ENCODE peak calls at places on chromosomes 16 and 17, in seven cellular contexts. N is left lung; S is left ventricle myocardium inferior; R is OCI-LY7; Y is effector memory CD4-positive, alpha-beta T cell; J is Caco-2; E is ovary. A is an unnamed sample. For H3K36me3, the result is how much of the 10 kb centered on the place peaks cover.

GRCh38 chr16:54286330-54287017 is at the start of gene IRX3:
- DNase-seq in N (peak), S (peak), R (no peak), Y (no peak), J (peak), E (peak), A (peak)

GRCh38 chr17:35890774-35891155 is 10.6 kb upstream of the CCL5 start:
- DNase-seq in N (no peak), S (no peak), R (no peak), Y (peak), J (no peak), E (no peak), A (no peak)

GRCh38 chr16:74709477-74709877 is 8.8 kb upstream of the MLKL start:
- DNase-seq in N (peak), S (peak), R (peak), Y (peak), J (peak), E (peak), A (peak)

GRCh38 chr16:77169650-77170236 is 21.2 kb upstream of the MON1B start:
- DNase-seq in N (no peak), S (no peak), R (peak), Y (no peak), J (peak), E (no peak), A (peak)

GRCh38 chr17:69898606-69899005 is 176.4 kb upstream of the KCNJ16 start:
- DNase-seq in N (no peak), S (no peak), R (no peak), Y (no peak), J (no peak), E (no peak), A (no peak)

GRCh38 chr16:11871193-11871592 is 19.9 kb upstream of the RSL1D1 start:
- DNase-seq in N (peak), S (no peak), R (no peak), Y (no peak), J (peak), E (no peak), A (peak)

GRCh38 chr17:48054238-48055185 is 6.4 kb downstream of the NFE2L1 start:
- DNase-seq in N (peak), S (peak), R (no peak), Y (no peak), J (no peak), E (peak), A (no peak)

GRCh38 chr16:10385725-10386516 is at the start of gene ATF7IP2:
- DNase-seq in N (peak), S (peak), R (peak), Y (peak), J (peak), E (peak), A (peak)

DNA sequence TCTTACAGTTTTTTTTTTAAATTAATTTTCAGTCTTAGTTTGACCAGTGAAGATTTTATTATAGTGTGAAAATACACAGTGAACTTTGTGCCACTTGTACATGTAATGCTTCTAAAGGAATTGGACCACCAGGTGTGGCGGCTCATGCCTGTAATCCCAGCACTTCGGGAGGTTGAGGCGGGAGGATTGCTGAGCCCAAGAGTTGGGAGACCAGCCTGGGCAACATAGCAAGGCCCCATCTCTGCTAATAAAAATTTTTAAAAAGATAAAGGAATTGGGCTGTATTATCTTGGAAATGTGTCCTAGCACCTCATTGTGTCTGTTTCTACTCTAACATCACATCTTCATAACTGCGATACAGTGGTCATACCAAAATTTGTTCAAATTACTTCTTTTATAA is 3.8 kb downstream of the IST1 start:
- DNase-seq in N (no peak), S (no peak), R (no peak), Y (no peak), J (no peak), E (no peak), A (no peak)
- H3K4me3 ChIP-seq in N (no peak), S (peak), R (no peak), Y (no peak), J (no peak), E (no peak), A (no peak)

GRCh38 chr16:83473926-83474660 is 333.7 kb upstream of the HSBP1 start:
- DNase-seq in N (no peak), S (no peak), R (no peak), Y (no peak), J (no peak), E (no peak), A (no peak)
- H3K36me3 ChIP-seq in N (under half), S (under half), R (under half), Y (under half), J (under half), E (under half), A (under half)

DNA sequence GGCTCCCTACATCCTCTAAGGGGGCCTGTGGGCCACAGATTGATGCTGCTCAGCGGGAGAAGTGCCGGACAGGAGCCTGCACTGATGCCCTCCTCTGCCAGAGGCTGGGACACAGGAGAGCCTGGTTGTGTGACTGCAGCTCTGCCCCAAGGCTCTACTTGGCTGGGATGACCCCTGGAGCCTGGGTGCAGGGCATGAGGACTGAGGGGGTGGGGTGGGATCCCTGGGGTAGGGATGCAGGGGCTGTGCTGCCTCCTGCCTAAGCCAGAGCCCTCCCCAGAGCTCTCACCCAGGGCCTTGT is 577 bp downstream of the EVPLL start:
- DNase-seq in N (no peak), S (no peak), R (no peak), Y (no peak), J (no peak), E (no peak), A (no peak)
- H3K4me3 ChIP-seq in N (no peak), S (no peak), R (no peak), Y (no peak), J (no peak), E (no peak), A (no peak)

GRCh38 chr17:18245038-18245776 is 13.3 kb downstream of the FLII start:
- DNase-seq in N (no peak), S (no peak), R (no peak), Y (no peak), J (no peak), E (peak), A (no peak)

GRCh38 chr17:18247613-18248001 is 10.9 kb downstream of the FLII start:
- DNase-seq in N (no peak), S (peak), R (no peak), Y (no peak), J (no peak), E (peak), A (no peak)

GRCh38 chr17:18246880-18247612 is 11.5 kb downstream of the FLII start:
- DNase-seq in N (peak), S (peak), R (peak), Y (no peak), J (peak), E (peak), A (peak)

GRCh38 chr17:18248300-18248731 is 10.2 kb downstream of the FLII start:
- DNase-seq in N (no peak), S (peak), R (peak), Y (peak), J (peak), E (peak), A (peak)

GRCh38 chr17:18246109-18246725 is 12.3 kb downstream of the FLII start:
- DNase-seq in N (no peak), S (no peak), R (no peak), Y (no peak), J (no peak), E (no peak), A (no peak)
- H3K36me3 ChIP-seq in N (half or more), S (half or more), R (half or more), Y (half or more), J (under half), E (under half), A (half or more)

GRCh38 chr17:39658760-39659159 is 6.4 kb upstream of the TCAP start:
- DNase-seq in N (no peak), S (no peak), R (no peak), Y (no peak), J (no peak), E (no peak), A (no peak)

GRCh38 chr17:39660011-39660360 is 5.2 kb upstream of the TCAP start:
- DNase-seq in N (no peak), S (no peak), R (no peak), Y (no peak), J (no peak), E (no peak), A (no peak)

GRCh38 chr17:39658346-39658745 is 6.8 kb upstream of the TCAP start:
- DNase-seq in N (no peak), S (no peak), R (no peak), Y (no peak), J (no peak), E (no peak), A (no peak)

GRCh38 chr17:39660397-39661043 is 4.6 kb upstream of the TCAP start:
- DNase-seq in N (no peak), S (no peak), R (no peak), Y (no peak), J (no peak), E (no peak), A (no peak)

DNA sequence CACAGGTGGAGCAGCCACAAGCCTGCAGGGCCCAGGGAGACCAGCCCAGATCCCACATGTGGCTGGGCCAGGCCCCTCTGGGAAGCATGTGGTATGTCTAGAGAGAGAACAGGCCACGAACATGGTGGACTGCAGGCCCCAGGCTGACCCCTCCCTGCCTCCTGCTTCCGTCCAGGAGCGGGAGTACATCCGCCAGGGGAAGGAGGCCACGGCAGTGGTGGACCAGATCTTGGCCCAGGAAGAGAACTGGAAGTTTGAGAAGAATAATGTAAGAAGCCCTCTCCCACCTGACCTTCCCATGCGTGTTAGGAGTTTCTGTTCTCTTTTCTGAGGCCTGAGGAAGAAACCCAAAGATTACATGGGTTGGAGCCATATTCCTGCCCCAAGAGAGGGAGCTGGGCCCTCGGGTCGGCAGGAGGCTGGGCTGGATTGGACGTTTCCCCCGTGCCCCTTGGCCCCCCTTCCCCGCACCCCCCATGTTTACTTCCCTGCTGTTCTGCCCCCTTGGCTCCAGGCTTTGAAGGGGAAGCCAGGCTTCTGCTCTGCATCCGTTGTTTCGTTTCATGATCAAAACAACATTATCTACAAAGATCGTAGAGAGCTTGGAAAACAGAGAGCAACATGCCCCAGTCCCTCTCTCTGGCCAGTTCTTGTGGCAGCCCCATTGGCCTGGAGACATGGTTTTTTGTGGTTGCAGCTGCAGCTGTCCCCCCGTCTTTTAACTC is 5.7 kb upstream of the TCAP start:
- DNase-seq in N (no peak), S (no peak), R (no peak), Y (no peak), J (no peak), E (no peak), A (no peak)
- H3K4me3 ChIP-seq in N (no peak), S (peak), R (no peak), Y (no peak), J (no peak), E (no peak), A (no peak)

GRCh38 chr16:610513-611381 is 20.0 kb upstream of the WFIKKN1 start:
- DNase-seq in N (no peak), S (no peak), R (peak), Y (peak), J (no peak), E (peak), A (peak)

GRCh38 chr16:617855-618254 is 12.9 kb upstream of the WFIKKN1 start:
- DNase-seq in N (peak), S (no peak), R (no peak), Y (no peak), J (no peak), E (no peak), A (no peak)

GRCh38 chr16:619476-620100 is 11.2 kb upstream of the WFIKKN1 start:
- DNase-seq in N (peak), S (no peak), R (no peak), Y (no peak), J (no peak), E (no peak), A (no peak)

GRCh38 chr16:616771-617586 is 13.8 kb upstream of the WFIKKN1 start:
- DNase-seq in N (peak), S (no peak), R (no peak), Y (no peak), J (no peak), E (no peak), A (no peak)

DNA sequence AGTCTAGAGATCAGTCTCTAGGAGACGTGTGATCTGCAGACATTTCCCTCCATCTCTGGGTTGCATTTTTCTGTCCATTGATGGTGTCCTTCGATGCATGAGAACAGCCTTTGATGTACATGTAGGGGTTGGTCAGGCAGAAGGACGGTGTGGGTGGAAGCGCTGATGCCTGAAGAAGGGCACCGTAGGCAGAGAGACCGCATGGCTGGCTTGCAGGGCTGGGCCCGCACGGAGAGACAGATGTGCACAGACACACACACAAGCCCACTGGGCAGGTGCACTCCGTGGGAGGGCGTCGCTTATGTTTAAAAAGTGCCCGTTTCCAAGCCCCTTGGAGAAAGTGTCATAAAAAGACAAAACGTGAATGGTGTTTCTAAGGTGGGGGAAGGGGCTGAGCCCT is 15.7 kb upstream of the WFIKKN1 start:
- DNase-seq in N (no peak), S (no peak), R (no peak), Y (no peak), J (no peak), E (no peak), A (no peak)
- H3K36me3 ChIP-seq in N (under half), S (under half), R (under half), Y (under half), J (under half), E (under half), A (under half)

A was measured in HAP-1.